ENCODE peak calls at places on chromosomes 12 and 14, in eight cellular contexts. L is HepG2; C is activated CD4-positive, alpha-beta T cell treated with anti-CD3 and anti-CD28 coated beads, Interleukin-2, amount 10 ng/mL, durations not matched to agents 24 days and 14 days; P is NCI-H510A treated with DMSO at 0.1 percent for 48 hours; N is anterior cingulate cortex; K is activated naive CD4-positive, alpha-beta T cell; T is CD4-positive, CD25-positive, alpha-beta regulatory T cell; J is ACHN. A is an unnamed sample.

GRCh38 chr14:89466460-89466859 is 49.4 kb upstream of the FOXN3 start:
- DNase-seq in L (no peak), C (peak), P (no peak), N (no peak), K (no peak), T (peak), J (no peak), A (no peak)

GRCh38 chr12:20429876-20430275 is 61.5 kb downstream of the PDE3A start:
- DNase-seq in L (no peak), C (no peak), P (no peak), N (no peak), K (no peak), T (no peak), J (no peak), A (no peak)

GRCh38 chr12:111444314-111444705 is 38.6 kb downstream of the SH2B3 start:
- DNase-seq in L (no peak), C (peak), P (no peak), N (no peak), K (no peak), T (peak), J (no peak), A (no peak)

GRCh38 chr14:99326041-99326710 is 54.2 kb upstream of the BCL11B start:
- DNase-seq in L (no peak), C (no peak), P (no peak), N (no peak), K (no peak), T (no peak), J (no peak), A (no peak)

GRCh38 chr12:26273811-26274210 is 78.4 kb downstream of the SSPN start:
- DNase-seq in L (no peak), C (no peak), P (no peak), N (no peak), K (no peak), T (no peak), J (no peak), A (peak)

GRCh38 chr12:131863711-131864396 is 30.6 kb upstream of the ULK1 start:
- DNase-seq in L (no peak), C (no peak), P (no peak), N (no peak), K (no peak), T (no peak), J (no peak), A (no peak)

GRCh38 chr14:23121401-23121800 is 2.3 kb upstream of the CEBPE start:
- DNase-seq in L (no peak), C (peak), P (no peak), N (no peak), K (no peak), T (peak), J (no peak), A (no peak)

GRCh38 chr12:55760663-55761062 is 17.7 kb downstream of the GDF11 start:
- DNase-seq in L (no peak), C (no peak), P (no peak), N (no peak), K (no peak), T (no peak), J (no peak), A (no peak)

GRCh38 chr14:85414142-85414541 is 115.8 kb upstream of the FLRT2 start:
- DNase-seq in L (no peak), C (no peak), P (no peak), N (no peak), K (no peak), T (no peak), J (no peak), A (no peak)

GRCh38 chr12:16726879-16727278 is 120.9 kb upstream of the LMO3 start:
- DNase-seq in L (no peak), C (no peak), P (no peak), N (no peak), K (no peak), T (no peak), J (no peak), A (no peak)

GRCh38 chr14:104779776-104780512 is 15.6 kb downstream of the AKT1 start:
- DNase-seq in L (no peak), C (no peak), P (no peak), N (no peak), K (no peak), T (no peak), J (no peak), A (no peak)

GRCh38 chr12:101792046-101792931 is 38.5 kb downstream of the GNPTAB start:
- DNase-seq in L (no peak), C (no peak), P (no peak), N (no peak), K (no peak), T (no peak), J (peak), A (no peak)

GRCh38 chr14:95460647-95461478 is 55.6 kb downstream of the SYNE3 start:
- DNase-seq in L (no peak), C (no peak), P (peak), N (peak), K (no peak), T (no peak), J (peak), A (peak)

GRCh38 chr12:89951050-89951693 is 242.5 kb upstream of the ATP2B1 start:
- DNase-seq in L (no peak), C (peak), P (no peak), N (no peak), K (no peak), T (no peak), J (no peak), A (no peak)

GRCh38 chr12:31780096-31780495 is 51.3 kb upstream of the AMN1 start:
- DNase-seq in L (no peak), C (no peak), P (no peak), N (no peak), K (no peak), T (no peak), J (no peak), A (no peak)

GRCh38 chr12:31023271-31023724 is 50.4 kb upstream of the DDX11 start:
- DNase-seq in L (no peak), C (no peak), P (no peak), N (no peak), K (no peak), T (no peak), J (no peak), A (no peak)

GRCh38 chr14:82776958-82777357 is 1243.3 kb upstream of the SEL1L start:
- DNase-seq in L (no peak), C (no peak), P (no peak), N (no peak), K (no peak), T (no peak), J (no peak), A (no peak)

GRCh38 chr14:45253754-45254300 is 825 bp upstream of the MIS18BP1 start:
- DNase-seq in L (no peak), C (no peak), P (peak), N (no peak), K (no peak), T (peak), J (no peak), A (no peak)